ENCODE peak calls at places on chromosomes 12 and 14, in nine cellular contexts. U is left cardiac atrium; K is naive thymus-derived CD8-positive, alpha-beta T cell; O is activated CD4-positive, alpha-beta T cell treated with anti-CD3 and anti-CD28 coated beads for 36 hours; S is GM12878; Z is pancreas; Y is heart right ventricle; X is Panc1; L is T-cell. E is an unnamed sample.

GRCh38 chr12:10167588-10167987 is 4.3 kb downstream of the OLR1 start:
- ATAC-seq in U (peak), K (no peak), O (no peak), S (no peak), Z (no peak), Y (no peak), X (no peak), L (no peak), E (no peak)

GRCh38 chr14:28307506-28307905 is 459.1 kb upstream of the FOXG1 start:
- ATAC-seq in U (no peak), K (no peak), O (no peak), S (no peak), Z (no peak), Y (no peak), X (no peak), L (no peak), E (no peak)

GRCh38 chr14:71119075-71119474 is 211.8 kb downstream of the PCNX1 start:
- ATAC-seq in U (no peak), K (no peak), O (peak), S (no peak), Z (peak), Y (no peak), X (no peak), L (no peak), E (no peak)

GRCh38 chr14:96811265-96811664 is 14.1 kb downstream of the VRK1 start:
- ATAC-seq in U (no peak), K (no peak), O (no peak), S (no peak), Z (no peak), Y (no peak), X (no peak), L (no peak), E (no peak)

GRCh38 chr12:19404232-19404880 is 34.9 kb upstream of the AEBP2 start:
- ATAC-seq in U (no peak), K (peak), O (peak), S (no peak), Z (no peak), Y (no peak), X (no peak), L (peak), E (no peak)

GRCh38 chr14:50677527-50678063 is 9.5 kb upstream of the SAV1 start:
- ATAC-seq in U (peak), K (no peak), O (no peak), S (peak), Z (peak), Y (no peak), X (peak), L (no peak), E (peak)

GRCh38 chr12:117091758-117092510 is 7.3 kb downstream of the TESC start:
- ATAC-seq in U (no peak), K (no peak), O (no peak), S (no peak), Z (peak), Y (no peak), X (no peak), L (no peak), E (no peak)

GRCh38 chr12:57239587-57240068 is 10.1 kb downstream of the SHMT2 start:
- ATAC-seq in U (no peak), K (no peak), O (no peak), S (peak), Z (no peak), Y (no peak), X (peak), L (peak), E (no peak)

GRCh38 chr12:70032076-70032475 is 207.0 kb downstream of the MYRFL start:
- ATAC-seq in U (peak), K (no peak), O (no peak), S (no peak), Z (no peak), Y (no peak), X (no peak), L (no peak), E (no peak)

GRCh38 chr14:60630129-60630528 is 19.1 kb downstream of the SIX1 start:
- ATAC-seq in U (no peak), K (no peak), O (no peak), S (no peak), Z (no peak), Y (no peak), X (no peak), L (no peak), E (no peak)

GRCh38 chr12:73867147-73867546 is 670.5 kb upstream of the ATXN7L3B start:
- ATAC-seq in U (no peak), K (no peak), O (no peak), S (no peak), Z (no peak), Y (no peak), X (no peak), L (no peak), E (no peak)

GRCh38 chr14:61573748-61574513 is 121.4 kb upstream of the HIF1A start:
- ATAC-seq in U (peak), K (no peak), O (peak), S (no peak), Z (no peak), Y (no peak), X (no peak), L (peak), E (no peak)

GRCh38 chr14:105486974-105487448 is 325 bp downstream of the CRIP1 start:
- ATAC-seq in U (peak), K (no peak), O (no peak), S (peak), Z (no peak), Y (no peak), X (no peak), L (no peak), E (peak)

GRCh38 chr14:52888839-52889838 is 61.7 kb downstream of the FERMT2 start:
- ATAC-seq in U (no peak), K (no peak), O (no peak), S (no peak), Z (no peak), Y (peak), X (no peak), L (no peak), E (no peak)

GRCh38 chr12:14249368-14249767 is 116.1 kb upstream of the ATF7IP start:
- ATAC-seq in U (no peak), K (no peak), O (no peak), S (no peak), Z (peak), Y (no peak), X (no peak), L (no peak), E (no peak)

GRCh38 chr14:93932642-93933041 is 5.5 kb downstream of the FAM181A start:
- ATAC-seq in U (no peak), K (no peak), O (no peak), S (peak), Z (no peak), Y (no peak), X (no peak), L (no peak), E (no peak)

GRCh38 chr12:120628919-120629318 is 11.5 kb upstream of the CABP1 start:
- ATAC-seq in U (peak), K (no peak), O (no peak), S (no peak), Z (peak), Y (peak), X (peak), L (no peak), E (no peak)

GRCh38 chr12:107287436-107288413 is 194.4 kb upstream of the CRY1 start:
- ATAC-seq in U (no peak), K (no peak), O (peak), S (no peak), Z (no peak), Y (no peak), X (peak), L (peak), E (no peak)

GRCh38 chr14:36281309-36281708 is 39.1 kb downstream of the MBIP start:
- ATAC-seq in U (no peak), K (no peak), O (no peak), S (peak), Z (no peak), Y (no peak), X (no peak), L (no peak), E (no peak)

GRCh38 chr14:35818346-35819115 is 7.6 kb upstream of the BRMS1L start:
- ATAC-seq in U (peak), K (peak), O (peak), S (peak), Z (peak), Y (no peak), X (peak), L (peak), E (no peak)

E was measured in stimulated activated memory B cell treated with anti-CD40 and anti-IgM and Interleukin-4, amounts not matched to agents 10 μg/mL and 1 μg/mL and 100 μg/mL, for 72 hours.